ENCODE peak calls at places on chromosomes 11 and 22, in eight cellular contexts. S is lower lobe of right lung, G is A549, N is H9, P is endothelial cell of umbilical vein, U is epithelial cell of esophagus, R is fibroblast of lung, X is DND-41. L is an unnamed sample.

GRCh38 chr11:76769071-76769560 is 14.0 kb upstream of the TSKU start:
- DNase-seq in S (no peak), G (no peak), N (no peak), P (no peak), U (no peak), R (peak; percentile 74), X (no peak), L (no peak)

GRCh38 chr11:112513936-112514716 is 253.5 kb upstream of the PLET1 start:
- DNase-seq in S (no peak), G (no peak), N (no peak), P (no peak), U (no peak), R (no peak), X (no peak), L (no peak)

GRCh38 chr11:115324569-115325432 is 179.4 kb downstream of the CADM1 start:
- DNase-seq in S (no peak), G (peak; percentile 33), N (peak; percentile 34), P (peak; percentile 14), U (peak; percentile 57), R (peak; percentile 76), X (peak; percentile 27), L (peak; percentile 6)

GRCh38 chr11:95575517-95575916 is 214.1 kb downstream of the FAM76B start:
- DNase-seq in S (no peak), G (no peak), N (no peak), P (no peak), U (no peak), R (peak; percentile 32), X (no peak), L (no peak)

GRCh38 chr11:61756452-61757212 is 4.2 kb downstream of the MYRF start:
- DNase-seq in S (no peak), G (peak; percentile 94), N (no peak), P (peak; percentile 14), U (no peak), R (peak; percentile 46), X (peak; percentile 29), L (peak; percentile 89)

GRCh38 chr11:134340354-134340964 is 8.7 kb downstream of the GLB1L2 start:
- DNase-seq in S (no peak), G (no peak), N (no peak), P (no peak), U (no peak), R (no peak), X (no peak), L (no peak)

GRCh38 chr11:81966340-81966739 is 767.3 kb downstream of the FAM181B start:
- DNase-seq in S (no peak), G (no peak), N (no peak), P (no peak), U (no peak), R (no peak), X (no peak), L (no peak)

GRCh38 chr22:36546932-36547331 is 18.0 kb upstream of the EIF3D start:
- DNase-seq in S (no peak), G (peak; percentile 71), N (no peak), P (peak; percentile 15), U (peak; percentile 93), R (peak; percentile 91), X (no peak), L (peak; percentile 46)

GRCh38 chr11:68191661-68192579 is 21.2 kb downstream of the KMT5B start:
- DNase-seq in S (no peak), G (no peak), N (no peak), P (no peak), U (peak; percentile 73), R (peak; percentile 49), X (no peak), L (no peak)

GRCh38 chr11:129143335-129143734 is 48.8 kb downstream of the ARHGAP32 start:
- DNase-seq in S (peak; percentile 48), G (peak; percentile 52), N (no peak), P (peak; percentile 97), U (peak; percentile 99), R (peak; percentile 100), X (no peak), L (peak; percentile 89)

GRCh38 chr11:113994077-113994954 is 19.4 kb downstream of the HTR3A start:
- DNase-seq in S (no peak), G (peak; percentile 37), N (peak; percentile 50), P (peak; percentile 11), U (peak; percentile 7), R (no peak), X (peak; percentile 29), L (peak; percentile 11)

GRCh38 chr11:69286358-69287327 is 7.3 kb upstream of the MYEOV start:
- DNase-seq in S (no peak), G (no peak), N (peak; percentile 41), P (no peak), U (no peak), R (no peak), X (no peak), L (no peak)

GRCh38 chr11:112525844-112526590 is 265.4 kb upstream of the PLET1 start:
- DNase-seq in S (no peak), G (no peak), N (no peak), P (no peak), U (peak; percentile 64), R (no peak), X (peak; percentile 74), L (no peak)

GRCh38 chr22:22207845-22208564 is 36.6 kb upstream of the VPREB1 start:
- DNase-seq in S (peak; percentile 73), G (peak; percentile 38), N (peak; percentile 71), P (peak; percentile 68), U (peak; percentile 87), R (peak; percentile 59), X (peak; percentile 91), L (peak; percentile 88)

GRCh38 chr22:50342651-50343540 is at the start of gene PPP6R2:
- DNase-seq in S (peak; percentile 90), G (no peak), N (peak; percentile 78), P (peak; percentile 44), U (peak; percentile 72), R (peak; percentile 60), X (peak; percentile 84), L (peak; percentile 90)

GRCh38 chr22:46851941-46852340 is 89.5 kb downstream of the TBC1D22A start:
- DNase-seq in S (no peak), G (no peak), N (no peak), P (no peak), U (no peak), R (no peak), X (peak; percentile 23), L (no peak)

GRCh38 chr22:39306456-39307361 is 12.7 kb downstream of the RPL3 start:
- DNase-seq in S (peak; percentile 67), G (no peak), N (peak; percentile 74), P (peak; percentile 71), U (peak; percentile 46), R (no peak), X (peak; percentile 30), L (peak; percentile 62)
- TF ChIP-seq CTCF in S (peak; percentile 34), G (peak; percentile 33), N (peak; percentile 73), P (peak; percentile 71), U (peak; percentile 29), R (peak; percentile 7), X (peak; percentile 60), L (peak; percentile 37)

DNA sequence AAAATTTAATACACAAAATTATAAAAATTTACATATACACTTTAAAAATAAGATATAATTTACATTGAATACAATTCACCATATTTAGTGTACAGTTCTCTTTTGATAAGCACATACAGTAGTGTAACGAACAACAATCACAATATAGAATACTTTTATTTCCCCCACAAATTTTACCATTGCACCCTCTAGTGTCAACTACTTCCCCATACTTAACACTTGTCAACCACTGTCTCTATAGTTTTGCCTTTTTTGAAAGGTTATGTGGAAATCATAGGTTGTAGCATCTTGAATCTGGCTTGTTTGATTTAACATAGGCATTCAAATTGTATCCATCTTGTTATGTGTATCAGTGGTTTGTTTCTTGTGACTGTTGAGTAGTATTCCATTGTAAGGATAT is 21.3 kb upstream of the PANX1 start:
- DNase-seq in S (no peak), G (no peak), N (no peak), P (no peak), U (no peak), R (no peak), X (no peak), L (no peak)
- TF ChIP-seq CTCF in S (no peak), G (no peak), N (peak; percentile 41), P (no peak), U (peak; percentile 7), R (no peak), X (no peak), L (no peak)

DNA sequence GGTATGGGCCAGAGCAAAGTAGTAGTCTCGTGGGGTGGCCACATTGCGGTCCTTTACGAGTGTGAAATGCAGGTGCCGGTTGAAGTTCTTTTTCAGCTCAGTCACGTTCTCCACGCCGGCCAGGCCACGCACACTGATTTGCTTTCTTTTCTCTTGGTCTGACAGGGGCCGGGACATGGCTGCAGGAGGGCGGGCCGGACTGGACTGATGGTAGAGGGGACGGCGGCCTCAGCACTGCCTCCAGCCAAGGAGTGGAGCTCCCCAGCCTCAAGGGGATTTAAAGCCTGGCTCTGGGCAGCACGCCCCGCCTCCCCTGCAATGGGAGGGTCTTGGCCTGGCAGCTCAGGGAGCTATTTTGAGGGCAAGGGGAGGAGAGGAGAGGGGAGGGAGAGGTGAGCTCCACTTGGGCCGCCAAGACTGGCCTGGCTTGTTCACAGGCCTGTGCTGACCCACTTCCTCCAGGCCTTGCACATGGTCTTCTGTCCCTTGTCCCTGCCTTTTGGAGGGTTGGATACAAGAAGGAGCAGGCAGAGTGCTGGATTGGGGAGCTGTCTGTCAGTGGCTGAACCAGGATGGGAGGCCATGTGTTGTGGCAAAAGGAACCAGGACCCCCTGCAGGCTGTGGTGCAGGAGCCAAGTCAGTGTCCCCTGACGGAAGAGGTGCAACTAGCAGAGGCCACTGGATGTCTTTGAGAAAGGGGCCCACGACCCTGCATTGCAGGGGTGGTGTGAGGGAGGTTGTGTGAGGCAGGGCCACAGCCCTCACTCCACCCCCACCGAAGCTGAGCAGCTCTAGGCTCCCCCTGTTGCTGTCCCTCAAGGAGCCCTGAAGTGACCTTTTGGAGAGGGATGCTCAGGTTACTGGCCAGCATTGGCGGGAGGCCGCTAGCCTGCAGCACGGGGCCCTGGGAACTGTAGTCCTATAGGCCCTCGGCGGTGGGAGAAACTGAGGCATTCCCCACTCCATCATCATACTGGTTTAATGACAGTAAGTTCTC is at the start of gene PYGM:
- DNase-seq in S (no peak), G (no peak), N (peak; percentile 91), P (no peak), U (no peak), R (peak; percentile 36), X (no peak), L (no peak)
- TF ChIP-seq CTCF in S (no peak), G (no peak), N (no peak), P (no peak), U (no peak), R (no peak), X (no peak), L (no peak)

GRCh38 chr11:123653997-123654565 is 343 bp downstream of the SCN3B start:
- DNase-seq in S (peak; percentile 54), G (peak; percentile 35), N (peak; percentile 66), P (peak; percentile 56), U (peak; percentile 59), R (peak; percentile 60), X (no peak), L (peak; percentile 20)

GRCh38 chr11:123650901-123651300 is 3.5 kb downstream of the SCN3B start:
- DNase-seq in S (no peak), G (no peak), N (no peak), P (no peak), U (no peak), R (no peak), X (no peak), L (no peak)

GRCh38 chr11:123659311-123659710 is 4.9 kb upstream of the SCN3B start:
- DNase-seq in S (no peak), G (no peak), N (no peak), P (no peak), U (no peak), R (no peak), X (no peak), L (no peak)

GRCh38 chr11:123654566-123655081 is at the start of gene SCN3B:
- DNase-seq in S (peak; percentile 58), G (peak; percentile 72), N (peak; percentile 89), P (peak; percentile 84), U (peak; percentile 78), R (peak; percentile 81), X (no peak), L (peak; percentile 74)

GRCh38 chr11:123653405-123653996 is 923 bp downstream of the SCN3B start:
- DNase-seq in S (no peak), G (peak; percentile 33), N (no peak), P (no peak), U (peak; percentile 5), R (no peak), X (no peak), L (peak; percentile 21)
- TF ChIP-seq CTCF in S (no peak), G (no peak), N (peak; percentile 49), P (peak; percentile 26), U (no peak), R (no peak), X (no peak), L (no peak)

L was measured in Calu3.